ENCODE peak calls at places on chromosomes 13 and 19, in five cellular contexts. S, V, H, L and O are unnamed samples.

GRCh38 chr13:76213423-76213904 is 577.3 kb downstream of the LMO7 start:
- DNase-seq in S (no peak), V (no peak), H (no peak), L (no peak), O (no peak)

GRCh38 chr13:35954207-35954560 is 177.0 kb downstream of the DCLK1 start:
- DNase-seq in S (no peak), V (no peak), H (no peak), L (no peak), O (no peak)

GRCh38 chr19:33621811-33622504 is at the start of gene CHST8:
- DNase-seq in S (peak), V (peak), H (no peak), L (no peak), O (no peak)

GRCh38 chr19:7737215-7737614 is 5.3 kb upstream of the CLEC4G start:
- DNase-seq in S (no peak), V (no peak), H (no peak), L (no peak), O (no peak)

GRCh38 chr13:113544071-113544891 is 40.3 kb upstream of the TFDP1 start:
- DNase-seq in S (no peak), V (no peak), H (no peak), L (no peak), O (no peak)

GRCh38 chr19:1950640-1951039 is 9.7 kb downstream of the CSNK1G2 start:
- DNase-seq in S (no peak), V (no peak), H (no peak), L (no peak), O (no peak)

GRCh38 chr13:104854007-104854406 is 1681.5 kb downstream of the EFNB2 start:
- DNase-seq in S (no peak), V (no peak), H (no peak), L (no peak), O (no peak)

GRCh38 chr19:19711306-19711933 is 21.5 kb downstream of the ZNF14 start:
- DNase-seq in S (no peak), V (no peak), H (no peak), L (no peak), O (no peak)

GRCh38 chr19:35757231-35757748 is 461 bp upstream of the HSPB6 start:
- DNase-seq in S (peak), V (peak), H (peak), L (peak), O (no peak)

GRCh38 chr13:35814573-35814972 is 316.6 kb downstream of the DCLK1 start:
- DNase-seq in S (no peak), V (no peak), H (no peak), L (no peak), O (no peak)

GRCh38 chr13:31761951-31762350 is 22.6 kb downstream of the RXFP2 start:
- DNase-seq in S (no peak), V (no peak), H (no peak), L (no peak), O (no peak)

GRCh38 chr19:3580156-3580955 is 4.9 kb upstream of the GIPC3 start:
- DNase-seq in S (no peak), V (peak), H (no peak), L (no peak), O (no peak)